ENCODE peak calls at places on chromosomes 6 and 20, in four cellular contexts. P, S, J and W are unnamed samples.

GRCh38 chr20:49642808-49643207 is 70.9 kb downstream of the B4GALT5 start:
- DNase-seq in P (no peak), S (no peak), J (no peak), W (no peak)

GRCh38 chr20:16571333-16571732 is 1.9 kb downstream of the KIF16B start:
- DNase-seq in P (no peak), S (no peak), J (no peak), W (no peak)

GRCh38 chr6:134168580-134169223 is 116.3 kb upstream of the SLC2A12 start:
- DNase-seq in P (no peak), S (no peak), J (no peak), W (no peak)

GRCh38 chr6:155186052-155186658 is 77.7 kb upstream of the CLDN20 start:
- DNase-seq in P (peak), S (no peak), J (peak), W (peak)

GRCh38 chr6:149990109-149990671 is 26.4 kb downstream of the ULBP1 start:
- DNase-seq in P (peak), S (no peak), J (no peak), W (peak)

GRCh38 chr6:78993955-78994354 is 84.1 kb downstream of the PHIP start:
- DNase-seq in P (no peak), S (no peak), J (no peak), W (no peak)

GRCh38 chr6:35810831-35811698 is 5.9 kb downstream of the LHFPL5 start:
- DNase-seq in P (no peak), S (peak), J (no peak), W (no peak)

GRCh38 chr6:24743265-24743943 is 24.4 kb upstream of the C6orf62 start:
- DNase-seq in P (no peak), S (peak), J (peak), W (no peak)

GRCh38 chr6:137723273-137724017 is 143.6 kb upstream of the TNFAIP3 start:
- DNase-seq in P (no peak), S (peak), J (no peak), W (no peak)

GRCh38 chr6:67606905-67607828 is 1027.9 kb upstream of the ADGRB3 start:
- DNase-seq in P (no peak), S (no peak), J (no peak), W (no peak)

GRCh38 chr6:137724495-137725211 is 142.4 kb upstream of the TNFAIP3 start:
- DNase-seq in P (no peak), S (no peak), J (no peak), W (no peak)

GRCh38 chr6:157374889-157375443 is 6.0 kb upstream of the ZDHHC14 start:
- DNase-seq in P (peak), S (no peak), J (no peak), W (no peak)

GRCh38 chr6:125301435-125302391 is at the start of gene HDDC2:
- DNase-seq in P (peak), S (peak), J (peak), W (peak)

GRCh38 chr6:12803486-12803885 is 86.9 kb downstream of the PHACTR1 start:
- DNase-seq in P (no peak), S (no peak), J (no peak), W (no peak)

GRCh38 chr6:37171141-37171969 is 1.4 kb downstream of the PIM1 start:
- DNase-seq in P (peak), S (peak), J (peak), W (peak)

GRCh38 chr6:36387440-36388303 is at the start of gene ETV7:
- DNase-seq in P (peak), S (peak), J (peak), W (peak)

GRCh38 chr6:139271056-139271455 is 20.7 kb downstream of the TXLNB start:
- DNase-seq in P (no peak), S (no peak), J (no peak), W (no peak)

GRCh38 chr6:24520929-24521546 is 26.3 kb downstream of the ALDH5A1 start:
- DNase-seq in P (peak), S (peak), J (peak), W (peak)

GRCh38 chr6:169073311-169073710 is 180.3 kb downstream of the THBS2 start:
- DNase-seq in P (no peak), S (no peak), J (no peak), W (no peak)

GRCh38 chr6:145756170-145756662 is 20.9 kb upstream of the EPM2A start:
- DNase-seq in P (no peak), S (peak), J (no peak), W (no peak)

GRCh38 chr6:158561247-158561884 is 1.5 kb downstream of the TMEM181 start:
- DNase-seq in P (no peak), S (no peak), J (no peak), W (no peak)

GRCh38 chr6:122998403-122998965 is 2.4 kb downstream of the CLVS2 start:
- DNase-seq in P (no peak), S (no peak), J (no peak), W (no peak)

GRCh38 chr6:43695078-43695966 is 7.7 kb upstream of the MRPS18A start:
- DNase-seq in P (peak), S (peak), J (no peak), W (peak)

GRCh38 chr6:113855500-113856010 is 1.6 kb upstream of the MARCKS start:
- DNase-seq in P (peak), S (peak), J (no peak), W (peak)

GRCh38 chr6:42165016-42165415 is 8.1 kb upstream of the GUCA1A start:
- DNase-seq in P (no peak), S (no peak), J (no peak), W (no peak)

GRCh38 chr20:5789827-5790226 is 39.6 kb downstream of the SHLD1 start:
- DNase-seq in P (no peak), S (no peak), J (no peak), W (peak)

GRCh38 chr20:25076731-25077609 is 5.0 kb downstream of the VSX1 start:
- DNase-seq in P (peak), S (no peak), J (peak), W (peak)

GRCh38 chr6:111673871-111674270 is 68.2 kb upstream of the TRAF3IP2 start:
- DNase-seq in P (no peak), S (no peak), J (no peak), W (no peak)

GRCh38 chr6:125014157-125014957 is 52.1 kb downstream of the RNF217 start:
- DNase-seq in P (no peak), S (no peak), J (no peak), W (no peak)

GRCh38 chr6:43703512-43704429 is 16.2 kb upstream of the MRPS18A start:
- DNase-seq in P (no peak), S (no peak), J (no peak), W (no peak)

GRCh38 chr6:15826814-15827213 is 164.0 kb upstream of the DTNBP1 start:
- DNase-seq in P (no peak), S (no peak), J (no peak), W (no peak)

GRCh38 chr6:163398796-163399195 is 15.7 kb upstream of the QKI start:
- DNase-seq in P (no peak), S (no peak), J (no peak), W (no peak)

GRCh38 chr6:83114164-83114563 is 46.7 kb downstream of the DOP1A start:
- DNase-seq in P (no peak), S (no peak), J (no peak), W (no peak)

GRCh38 chr6:23547851-23548250 is 578.2 kb upstream of the NRSN1 start:
- DNase-seq in P (peak), S (peak), J (no peak), W (peak)

GRCh38 chr20:20956586-20956985 is 149.6 kb downstream of the LINC00237 start:
- DNase-seq in P (no peak), S (no peak), J (no peak), W (no peak)

GRCh38 chr20:4120921-4121321 is 105.6 kb upstream of the RNF24 start:
- DNase-seq in P (no peak), S (no peak), J (no peak), W (no peak)